ENCODE peak calls at places on chromosomes 4 and X, in five cellular contexts. One of them, this sample, is unnamed. For H3K36me3, the result is how much of the 10 kb centered on the place peaks cover.

GRCh38 chr4:110058677-110059076 is 139.7 kb downstream of the ELOVL6 start:
- DNase-seq in CD8-positive, alpha-beta memory T cell: no peak
- DNase-seq in DND-41: no peak
- DNase-seq in endodermal cell: no peak
- DNase-seq in hepatocyte: no peak
- DNase-seq in this sample: no peak

GRCh38 chr4:129323630-129324029 is 227.7 kb downstream of the C4orf33 start:
- DNase-seq in CD8-positive, alpha-beta memory T cell: no peak
- DNase-seq in DND-41: no peak
- DNase-seq in endodermal cell: no peak
- DNase-seq in hepatocyte: no peak
- DNase-seq in this sample: no peak

GRCh38 chrX:30967516-30967915 is 78.5 kb upstream of the TAB3 start:
- DNase-seq in CD8-positive, alpha-beta memory T cell: no peak
- DNase-seq in DND-41: no peak
- DNase-seq in endodermal cell: no peak
- DNase-seq in hepatocyte: no peak
- DNase-seq in this sample: no peak

GRCh38 chr4:186904104-186904503 is 180.4 kb upstream of the FAT1 start:
- DNase-seq in CD8-positive, alpha-beta memory T cell: no peak
- DNase-seq in DND-41: no peak
- DNase-seq in endodermal cell: no peak
- DNase-seq in hepatocyte: peak
- DNase-seq in this sample: no peak

GRCh38 chrX:44884944-44885343 is 12.0 kb downstream of the KDM6A start:
- DNase-seq in CD8-positive, alpha-beta memory T cell: no peak
- DNase-seq in DND-41: no peak
- DNase-seq in endodermal cell: no peak
- DNase-seq in hepatocyte: no peak
- DNase-seq in this sample: no peak

GRCh38 chr4:128951316-128951715 is 141.8 kb downstream of the JADE1 start:
- DNase-seq in CD8-positive, alpha-beta memory T cell: no peak
- DNase-seq in DND-41: no peak
- DNase-seq in endodermal cell: no peak
- DNase-seq in hepatocyte: no peak
- DNase-seq in this sample: no peak

GRCh38 chrX:26845051-26845450 is 618.1 kb downstream of the PPP4R3C start:
- DNase-seq in CD8-positive, alpha-beta memory T cell: no peak
- DNase-seq in DND-41: no peak
- DNase-seq in endodermal cell: no peak
- DNase-seq in hepatocyte: peak
- DNase-seq in this sample: no peak

GRCh38 chr4:10677796-10678497 is 6.6 kb downstream of the CLNK start:
- DNase-seq in CD8-positive, alpha-beta memory T cell: no peak
- DNase-seq in DND-41: no peak
- DNase-seq in endodermal cell: no peak
- DNase-seq in hepatocyte: no peak
- DNase-seq in this sample: no peak

GRCh38 chr4:6257243-6258025 is 12.2 kb upstream of the WFS1 start:
- DNase-seq in CD8-positive, alpha-beta memory T cell: no peak
- DNase-seq in DND-41: no peak
- DNase-seq in endodermal cell: peak
- DNase-seq in hepatocyte: no peak
- DNase-seq in this sample: no peak

GRCh38 chr4:94457692-94458106 is 6.0 kb downstream of the PDLIM5 start:
- DNase-seq in CD8-positive, alpha-beta memory T cell: no peak
- DNase-seq in DND-41: no peak
- DNase-seq in endodermal cell: no peak
- DNase-seq in hepatocyte: no peak
- DNase-seq in this sample: no peak

DNA sequence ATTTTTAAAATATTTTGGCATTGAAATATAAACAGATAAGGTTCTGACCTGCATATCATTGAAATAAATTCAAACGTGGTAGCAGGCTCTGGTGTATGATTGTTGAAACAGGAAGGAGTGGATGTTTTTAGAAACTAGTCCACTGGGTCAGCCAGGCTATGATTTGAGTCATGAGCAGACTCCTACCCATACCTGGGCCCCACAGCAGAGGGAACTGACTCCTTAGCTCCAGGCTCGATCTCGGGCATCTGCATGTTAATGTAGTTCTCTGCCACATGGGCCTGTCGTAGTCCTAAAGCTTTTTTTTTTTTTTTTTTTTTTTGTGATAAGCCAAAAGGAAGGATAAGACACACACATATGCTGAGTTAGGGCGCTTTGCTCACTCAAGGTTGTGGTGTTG is 27.1 kb downstream of the OFD1 start:
- DNase-seq in CD8-positive, alpha-beta memory T cell: no peak
- DNase-seq in DND-41: no peak
- DNase-seq in endodermal cell: peak
- DNase-seq in hepatocyte: peak
- DNase-seq in this sample: no peak
- H3K36me3 ChIP-seq in CD8-positive, alpha-beta memory T cell: under half
- H3K36me3 ChIP-seq in DND-41: half or more
- H3K36me3 ChIP-seq in endodermal cell: half or more
- H3K36me3 ChIP-seq in hepatocyte: under half
- H3K36me3 ChIP-seq in this sample: under half

DNA sequence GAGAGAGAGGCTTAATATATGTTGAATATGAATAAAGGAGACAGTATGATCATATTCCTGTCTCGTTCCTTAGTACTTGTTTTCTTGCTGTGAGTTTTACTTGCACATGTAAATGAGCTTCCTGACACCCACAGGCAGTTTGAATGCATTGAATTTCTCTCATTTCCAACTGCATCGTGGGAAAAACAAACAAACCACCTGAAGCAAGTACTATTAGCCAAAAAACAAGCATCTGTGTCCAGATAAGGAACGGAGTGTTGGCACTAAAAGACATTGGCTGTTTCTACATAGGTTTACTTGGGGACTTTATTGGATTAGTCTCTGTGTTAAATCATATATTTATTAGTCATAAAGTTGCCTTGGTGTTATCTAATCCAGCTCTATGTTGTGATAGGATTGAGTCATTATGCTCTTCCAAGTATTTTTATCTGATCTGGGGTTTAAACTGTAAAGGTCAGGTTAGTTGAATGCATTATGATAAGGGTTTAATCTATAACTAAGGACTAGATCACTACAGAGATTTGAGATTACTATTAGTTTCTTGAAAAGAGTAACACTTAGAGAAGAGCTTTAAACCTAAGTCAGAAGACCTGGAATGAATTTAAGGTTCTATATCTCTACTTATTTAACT is 339.0 kb upstream of the SPANXN4 start:
- DNase-seq in CD8-positive, alpha-beta memory T cell: no peak
- DNase-seq in DND-41: no peak
- DNase-seq in endodermal cell: no peak
- DNase-seq in hepatocyte: peak
- DNase-seq in this sample: no peak
- H3K27ac ChIP-seq in CD8-positive, alpha-beta memory T cell: no peak
- H3K27ac ChIP-seq in DND-41: no peak
- H3K27ac ChIP-seq in endodermal cell: no peak
- H3K27ac ChIP-seq in hepatocyte: peak
- H3K27ac ChIP-seq in this sample: no peak

GRCh38 chr4:25770844-25771243 is 91.9 kb downstream of the SEL1L3 start:
- DNase-seq in CD8-positive, alpha-beta memory T cell: no peak
- DNase-seq in DND-41: no peak
- DNase-seq in endodermal cell: no peak
- DNase-seq in hepatocyte: no peak
- DNase-seq in this sample: no peak

GRCh38 chr4:25773358-25773757 is 89.4 kb downstream of the SEL1L3 start:
- DNase-seq in CD8-positive, alpha-beta memory T cell: no peak
- DNase-seq in DND-41: no peak
- DNase-seq in endodermal cell: no peak
- DNase-seq in hepatocyte: no peak
- DNase-seq in this sample: no peak

GRCh38 chr4:25771672-25772071 is 91.1 kb downstream of the SEL1L3 start:
- DNase-seq in CD8-positive, alpha-beta memory T cell: no peak
- DNase-seq in DND-41: no peak
- DNase-seq in endodermal cell: no peak
- DNase-seq in hepatocyte: no peak
- DNase-seq in this sample: no peak

GRCh38 chr4:25769251-25769650 is 93.5 kb downstream of the SEL1L3 start:
- DNase-seq in CD8-positive, alpha-beta memory T cell: no peak
- DNase-seq in DND-41: no peak
- DNase-seq in endodermal cell: no peak
- DNase-seq in hepatocyte: no peak
- DNase-seq in this sample: no peak

DNA sequence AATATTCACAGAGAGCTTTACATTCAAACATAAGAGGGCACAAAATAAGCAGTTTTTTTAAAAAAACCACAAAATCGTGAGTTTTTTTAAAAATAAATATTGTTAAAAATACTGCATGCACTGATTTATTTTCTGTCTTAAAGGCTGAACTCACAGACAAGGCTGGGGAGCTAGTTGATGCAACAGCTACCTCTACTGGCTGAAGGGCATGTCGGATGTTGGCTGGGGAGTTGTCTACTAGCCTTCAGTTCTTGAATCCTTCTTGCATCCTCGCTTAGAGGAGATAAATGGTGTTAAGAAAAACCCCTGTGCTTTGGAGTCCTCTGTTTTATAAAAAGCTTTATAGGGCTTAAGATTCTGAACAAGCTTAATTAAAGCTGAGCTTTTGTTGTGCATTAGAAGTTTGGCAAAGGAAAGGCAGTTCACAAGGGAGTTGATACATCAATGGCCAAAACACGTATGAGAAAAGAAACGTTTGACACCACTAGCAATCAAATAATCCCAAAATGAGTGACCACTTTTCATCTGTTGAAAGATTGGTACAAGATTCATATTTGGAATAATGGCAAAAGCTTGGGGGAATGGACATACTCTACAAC is 94.8 kb downstream of the SEL1L3 start:
- DNase-seq in CD8-positive, alpha-beta memory T cell: no peak
- DNase-seq in DND-41: peak
- DNase-seq in endodermal cell: peak
- DNase-seq in hepatocyte: peak
- DNase-seq in this sample: no peak
- H3K36me3 ChIP-seq in CD8-positive, alpha-beta memory T cell: under half
- H3K36me3 ChIP-seq in DND-41: under half
- H3K36me3 ChIP-seq in endodermal cell: under half
- H3K36me3 ChIP-seq in hepatocyte: under half
- H3K36me3 ChIP-seq in this sample: under half

GRCh38 chrX:129540068-129540653 is at the start of gene OCRL:
- DNase-seq in CD8-positive, alpha-beta memory T cell: no peak
- DNase-seq in DND-41: peak
- DNase-seq in endodermal cell: peak
- DNase-seq in hepatocyte: peak
- DNase-seq in this sample: peak
- H3K27ac ChIP-seq in CD8-positive, alpha-beta memory T cell: peak
- H3K27ac ChIP-seq in DND-41: peak
- H3K27ac ChIP-seq in endodermal cell: no peak
- H3K27ac ChIP-seq in hepatocyte: peak
- H3K27ac ChIP-seq in this sample: peak

DNA sequence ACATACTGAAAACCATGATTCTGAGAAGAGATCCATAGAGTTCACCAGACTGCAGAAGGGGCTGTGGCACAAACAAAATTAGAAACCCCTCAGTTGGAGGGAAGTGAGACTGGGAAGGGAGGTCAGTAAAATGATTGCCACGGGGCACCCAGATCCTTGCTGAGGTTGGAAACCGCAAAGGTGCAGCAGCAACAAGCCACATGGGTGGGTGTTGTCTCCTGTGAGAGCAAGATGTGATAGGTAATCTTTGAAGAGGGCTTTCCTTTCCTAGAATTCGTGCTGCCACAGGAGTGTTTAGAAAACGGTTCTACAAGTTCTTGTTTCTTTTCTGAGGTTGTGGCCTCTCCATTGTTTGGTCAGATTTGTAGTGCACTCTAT is 85.5 kb downstream of the NFKB1 start:
- DNase-seq in CD8-positive, alpha-beta memory T cell: no peak
- DNase-seq in DND-41: peak
- DNase-seq in endodermal cell: no peak
- DNase-seq in hepatocyte: no peak
- DNase-seq in this sample: no peak
- H3K36me3 ChIP-seq in CD8-positive, alpha-beta memory T cell: under half
- H3K36me3 ChIP-seq in DND-41: half or more
- H3K36me3 ChIP-seq in endodermal cell: under half
- H3K36me3 ChIP-seq in hepatocyte: under half
- H3K36me3 ChIP-seq in this sample: under half

GRCh38 chrX:137568741-137569469 is 3.0 kb downstream of the ZIC3 start:
- DNase-seq in CD8-positive, alpha-beta memory T cell: no peak
- DNase-seq in DND-41: no peak
- DNase-seq in endodermal cell: peak
- DNase-seq in hepatocyte: no peak
- DNase-seq in this sample: no peak

GRCh38 chrX:137565921-137566745 is at the start of gene ZIC3:
- DNase-seq in CD8-positive, alpha-beta memory T cell: no peak
- DNase-seq in DND-41: no peak
- DNase-seq in endodermal cell: peak
- DNase-seq in hepatocyte: peak
- DNase-seq in this sample: no peak

GRCh38 chrX:137569470-137569891 is 3.6 kb downstream of the ZIC3 start:
- DNase-seq in CD8-positive, alpha-beta memory T cell: no peak
- DNase-seq in DND-41: no peak
- DNase-seq in endodermal cell: no peak
- DNase-seq in hepatocyte: no peak
- DNase-seq in this sample: no peak

GRCh38 chrX:137566746-137567473 is 983 bp downstream of the ZIC3 start:
- DNase-seq in CD8-positive, alpha-beta memory T cell: no peak
- DNase-seq in DND-41: no peak
- DNase-seq in endodermal cell: peak
- DNase-seq in hepatocyte: no peak
- DNase-seq in this sample: no peak

DNA sequence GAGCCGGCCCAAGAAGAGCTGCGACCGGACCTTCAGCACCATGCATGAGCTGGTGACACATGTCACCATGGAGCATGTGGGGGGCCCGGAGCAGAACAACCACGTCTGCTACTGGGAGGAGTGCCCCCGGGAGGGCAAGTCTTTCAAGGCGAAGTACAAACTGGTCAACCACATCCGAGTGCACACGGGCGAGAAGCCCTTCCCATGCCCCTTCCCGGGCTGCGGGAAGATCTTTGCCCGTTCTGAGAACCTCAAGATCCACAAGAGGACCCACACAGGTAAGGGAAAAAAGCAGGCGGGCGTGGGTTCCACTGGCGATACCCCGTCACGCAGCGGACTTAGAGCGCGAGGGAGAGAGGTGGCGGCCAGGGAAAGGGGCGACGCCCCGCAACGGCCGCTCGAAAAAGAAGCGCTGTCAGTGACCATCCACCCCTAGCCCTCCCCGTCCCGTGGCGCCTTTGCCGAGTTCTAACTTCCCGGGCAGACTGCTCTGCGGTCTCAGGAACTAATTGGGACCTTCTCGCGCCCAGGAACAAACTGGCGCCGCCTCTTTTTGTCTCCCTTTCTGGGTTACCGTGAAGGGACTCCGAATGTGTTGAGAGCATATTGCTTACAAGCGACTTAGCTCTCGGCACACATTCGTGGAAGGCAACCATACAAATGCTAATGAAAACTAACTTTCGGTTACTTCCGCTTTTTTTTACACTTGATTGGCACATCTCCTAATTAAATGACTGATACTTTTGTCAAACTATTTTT is 1.7 kb downstream of the ZIC3 start:
- DNase-seq in CD8-positive, alpha-beta memory T cell: no peak
- DNase-seq in DND-41: no peak
- DNase-seq in endodermal cell: peak
- DNase-seq in hepatocyte: no peak
- DNase-seq in this sample: no peak
- H3K27ac ChIP-seq in CD8-positive, alpha-beta memory T cell: no peak
- H3K27ac ChIP-seq in DND-41: no peak
- H3K27ac ChIP-seq in endodermal cell: peak
- H3K27ac ChIP-seq in hepatocyte: no peak
- H3K27ac ChIP-seq in this sample: no peak

GRCh38 chr4:8740666-8741395 is 130.8 kb downstream of the HMX1 start:
- DNase-seq in CD8-positive, alpha-beta memory T cell: no peak
- DNase-seq in DND-41: no peak
- DNase-seq in endodermal cell: peak
- DNase-seq in hepatocyte: no peak
- DNase-seq in this sample: peak
- H3K36me3 ChIP-seq in CD8-positive, alpha-beta memory T cell: under half
- H3K36me3 ChIP-seq in DND-41: under half
- H3K36me3 ChIP-seq in endodermal cell: under half
- H3K36me3 ChIP-seq in hepatocyte: under half
- H3K36me3 ChIP-seq in this sample: under half